ENCODE peak calls at places on chromosomes 11 and 22, in four cellular contexts. One of them, this sample, is unnamed.

GRCh38 chr11:121291896-121292502 is 572 bp upstream of the SC5D start:
- DNase-seq in cardiac muscle cell: peak
- DNase-seq in adrenal gland: peak
- DNase-seq in left ventricle myocardium inferior: no peak
- DNase-seq in this sample: no peak

GRCh38 chr22:35567214-35567792 is 26.7 kb downstream of the RASD2 start:
- DNase-seq in left ventricle myocardium inferior: no peak
- DNase-seq in adrenal gland: no peak
- DNase-seq in cardiac muscle cell: no peak
- DNase-seq in this sample: no peak

GRCh38 chr22:48952256-48953102 is 875.2 kb downstream of the BRD1 start:
- DNase-seq in left ventricle myocardium inferior: no peak
- DNase-seq in adrenal gland: no peak
- DNase-seq in cardiac muscle cell: no peak
- DNase-seq in this sample: no peak

GRCh38 chr11:43944761-43945311 is 2.4 kb downstream of the C11orf96 start:
- DNase-seq in left ventricle myocardium inferior: peak
- DNase-seq in adrenal gland: peak
- DNase-seq in cardiac muscle cell: peak
- DNase-seq in this sample: peak

GRCh38 chr22:32281092-32281491 is 25.9 kb upstream of the SLC5A4 start:
- DNase-seq in adrenal gland: no peak
- DNase-seq in left ventricle myocardium inferior: no peak
- DNase-seq in cardiac muscle cell: no peak
- DNase-seq in this sample: no peak

GRCh38 chr22:38968801-38969200 is 11.4 kb downstream of the APOBEC3A start:
- DNase-seq in adrenal gland: no peak
- DNase-seq in left ventricle myocardium inferior: no peak
- DNase-seq in cardiac muscle cell: no peak
- DNase-seq in this sample: no peak

GRCh38 chr11:44213148-44213547 is 96.8 kb downstream of the ALX4 start:
- DNase-seq in adrenal gland: no peak
- DNase-seq in cardiac muscle cell: no peak
- DNase-seq in left ventricle myocardium inferior: no peak
- DNase-seq in this sample: no peak

GRCh38 chr22:37502342-37503182 is 16.4 kb upstream of the MFNG start:
- DNase-seq in cardiac muscle cell: peak
- DNase-seq in left ventricle myocardium inferior: no peak
- DNase-seq in adrenal gland: peak
- DNase-seq in this sample: no peak

GRCh38 chr22:30856699-30857098 is 111.9 kb downstream of the MORC2 start:
- DNase-seq in cardiac muscle cell: no peak
- DNase-seq in left ventricle myocardium inferior: no peak
- DNase-seq in adrenal gland: no peak
- DNase-seq in this sample: no peak

GRCh38 chr22:50678651-50679521 is 6.3 kb downstream of the SHANK3 start:
- DNase-seq in adrenal gland: no peak
- DNase-seq in cardiac muscle cell: no peak
- DNase-seq in left ventricle myocardium inferior: no peak
- DNase-seq in this sample: no peak

GRCh38 chr11:50188040-50188439 is 155.4 kb downstream of the OR4C45 start:
- DNase-seq in cardiac muscle cell: no peak
- DNase-seq in left ventricle myocardium inferior: no peak
- DNase-seq in adrenal gland: no peak
- DNase-seq in this sample: no peak

GRCh38 chr22:26800858-26801257 is 143.5 kb downstream of the MIAT start:
- DNase-seq in left ventricle myocardium inferior: no peak
- DNase-seq in cardiac muscle cell: peak
- DNase-seq in adrenal gland: no peak
- DNase-seq in this sample: peak

GRCh38 chr22:26314656-26315055 is 114.4 kb upstream of the ASPHD2 start:
- DNase-seq in cardiac muscle cell: no peak
- DNase-seq in left ventricle myocardium inferior: no peak
- DNase-seq in adrenal gland: no peak
- DNase-seq in this sample: no peak

GRCh38 chr11:123407996-123408597 is 22.0 kb upstream of the GRAMD1B start:
- DNase-seq in cardiac muscle cell: no peak
- DNase-seq in adrenal gland: no peak
- DNase-seq in left ventricle myocardium inferior: no peak
- DNase-seq in this sample: no peak

GRCh38 chr11:130314184-130314748 is 451 bp downstream of the ZBTB44 start:
- DNase-seq in left ventricle myocardium inferior: peak
- DNase-seq in cardiac muscle cell: peak
- DNase-seq in adrenal gland: peak
- DNase-seq in this sample: peak

GRCh38 chr11:12725047-12725862 is 51.0 kb downstream of the TEAD1 start:
- DNase-seq in adrenal gland: no peak
- DNase-seq in cardiac muscle cell: no peak
- DNase-seq in left ventricle myocardium inferior: no peak
- DNase-seq in this sample: no peak

GRCh38 chr11:35347921-35348331 is 71.4 kb downstream of the SLC1A2 start:
- DNase-seq in adrenal gland: no peak
- DNase-seq in cardiac muscle cell: no peak
- DNase-seq in left ventricle myocardium inferior: no peak
- DNase-seq in this sample: no peak

GRCh38 chr11:88193278-88193677 is 18.0 kb upstream of the RAB38 start:
- DNase-seq in left ventricle myocardium inferior: no peak
- DNase-seq in adrenal gland: no peak
- DNase-seq in cardiac muscle cell: no peak
- DNase-seq in this sample: no peak
- TF ChIP-seq CTCF in left ventricle myocardium inferior: no peak
- TF ChIP-seq CTCF in adrenal gland: no peak
- TF ChIP-seq CTCF in cardiac muscle cell: no peak
- TF ChIP-seq CTCF in this sample: no peak

DNA sequence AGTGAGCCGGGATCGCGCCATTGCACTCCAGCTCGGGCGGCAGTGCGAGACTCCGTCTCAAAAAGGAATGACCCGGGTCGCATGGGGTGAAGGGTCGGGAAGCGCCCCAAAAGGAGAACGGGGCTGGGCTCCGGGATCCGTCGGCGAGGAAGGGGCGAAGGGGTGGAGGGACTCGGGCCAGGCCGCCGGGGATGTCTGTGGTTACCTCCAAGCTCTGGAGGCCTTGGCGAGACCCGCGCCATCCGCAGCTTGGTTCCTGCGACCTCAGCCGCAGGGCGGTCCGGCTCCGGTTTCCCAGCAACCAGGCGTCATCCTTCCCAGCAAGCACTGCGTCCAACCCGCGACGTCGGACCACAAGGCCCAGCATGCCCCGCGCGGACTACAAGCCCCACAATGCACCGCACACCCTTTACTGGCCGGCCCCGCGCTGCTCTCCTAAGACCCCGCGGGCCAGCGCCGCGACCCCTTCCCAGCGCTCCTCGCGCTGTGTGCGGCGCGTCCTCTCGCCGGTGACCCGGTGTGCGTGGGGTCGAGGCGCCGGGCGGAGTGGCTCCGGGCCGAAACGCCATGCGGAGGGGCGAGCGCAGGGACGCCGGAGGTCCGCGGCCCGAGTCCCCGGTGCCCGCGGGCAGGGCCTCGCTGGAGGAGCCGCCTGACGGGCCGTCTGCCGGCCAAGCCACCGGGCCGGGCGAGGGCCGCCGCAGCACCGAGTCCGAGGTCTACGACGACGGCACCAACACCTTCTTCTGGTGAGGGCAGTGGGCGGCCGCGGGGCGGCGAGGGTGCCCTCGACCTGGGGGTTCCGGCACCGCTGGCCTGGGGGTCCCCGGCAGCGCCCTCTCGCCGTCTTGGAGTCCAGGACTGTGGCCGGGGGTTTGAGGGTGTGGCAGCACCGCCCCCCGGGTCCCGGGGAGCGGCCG is at the start of gene PTDSS2:
- DNase-seq in cardiac muscle cell: peak
- DNase-seq in adrenal gland: peak
- DNase-seq in left ventricle myocardium inferior: peak
- DNase-seq in this sample: peak
- TF ChIP-seq CTCF in cardiac muscle cell: no peak
- TF ChIP-seq CTCF in adrenal gland: peak
- TF ChIP-seq CTCF in left ventricle myocardium inferior: no peak
- TF ChIP-seq CTCF in this sample: no peak

GRCh38 chr22:29837780-29838598 is at the start of gene ASCC2:
- DNase-seq in left ventricle myocardium inferior: peak
- DNase-seq in adrenal gland: peak
- DNase-seq in cardiac muscle cell: peak
- DNase-seq in this sample: peak
- TF ChIP-seq CTCF in left ventricle myocardium inferior: peak
- TF ChIP-seq CTCF in adrenal gland: peak
- TF ChIP-seq CTCF in cardiac muscle cell: no peak
- TF ChIP-seq CTCF in this sample: no peak

DNA sequence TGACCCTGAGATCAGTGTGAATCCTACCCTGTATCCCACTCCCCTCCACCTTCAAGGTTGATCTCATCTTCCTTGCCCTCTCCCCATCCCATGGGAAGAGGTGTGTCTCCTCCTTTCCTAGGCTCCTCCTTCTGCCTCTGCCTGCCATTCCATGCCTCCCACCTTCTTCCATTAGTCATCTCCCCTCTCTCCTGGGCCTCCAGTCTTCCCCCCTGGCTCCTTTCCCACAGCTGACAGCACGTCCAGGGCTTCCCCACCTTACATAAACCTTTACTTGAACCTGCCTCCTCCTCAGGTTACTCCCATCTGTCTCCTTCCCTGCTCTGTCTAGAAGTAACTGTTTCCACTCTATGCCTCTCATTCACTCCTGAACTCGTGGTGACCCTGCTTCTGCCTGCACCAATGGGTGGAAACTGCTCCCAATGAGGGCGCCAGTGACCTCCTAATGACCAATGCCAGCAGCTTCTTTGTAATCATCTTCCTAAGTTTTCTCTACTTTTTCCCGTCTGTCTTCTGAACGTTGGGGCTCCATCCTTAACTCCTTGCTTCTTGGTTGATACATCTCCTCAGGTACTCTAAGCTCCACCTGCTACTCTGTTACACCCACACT is 266.9 kb upstream of the NARS2 start:
- DNase-seq in left ventricle myocardium inferior: no peak
- DNase-seq in adrenal gland: no peak
- DNase-seq in cardiac muscle cell: no peak
- DNase-seq in this sample: no peak
- TF ChIP-seq CTCF in left ventricle myocardium inferior: no peak
- TF ChIP-seq CTCF in adrenal gland: no peak
- TF ChIP-seq CTCF in cardiac muscle cell: no peak
- TF ChIP-seq CTCF in this sample: no peak

GRCh38 chr11:30333405-30333804 is 10.5 kb downstream of the ARL14EP start:
- DNase-seq in left ventricle myocardium inferior: no peak
- DNase-seq in adrenal gland: no peak
- DNase-seq in cardiac muscle cell: peak
- DNase-seq in this sample: no peak
- TF ChIP-seq CTCF in left ventricle myocardium inferior: peak
- TF ChIP-seq CTCF in adrenal gland: peak
- TF ChIP-seq CTCF in cardiac muscle cell: peak
- TF ChIP-seq CTCF in this sample: peak

DNA sequence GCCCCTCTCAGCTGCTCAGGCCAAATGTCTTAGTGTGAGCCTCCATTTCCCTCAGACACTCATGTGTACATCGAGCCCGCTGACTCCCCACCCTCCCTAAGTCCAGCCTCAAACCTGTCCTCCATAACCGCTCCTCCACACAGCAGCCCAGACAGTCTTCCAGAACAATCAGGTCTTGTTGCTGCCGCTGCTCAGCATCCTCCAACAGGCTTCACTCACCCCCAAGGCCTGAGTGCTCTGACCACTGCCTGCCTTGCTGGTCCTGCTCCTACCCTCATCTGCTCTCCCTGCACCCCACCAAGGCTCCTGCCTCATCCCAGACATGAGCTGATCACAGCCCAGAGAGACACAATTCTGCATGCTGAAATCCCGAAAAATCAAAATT is 17.1 kb downstream of the PSMD13 start:
- DNase-seq in left ventricle myocardium inferior: no peak
- DNase-seq in adrenal gland: no peak
- DNase-seq in cardiac muscle cell: no peak
- DNase-seq in this sample: no peak
- TF ChIP-seq CTCF in left ventricle myocardium inferior: no peak
- TF ChIP-seq CTCF in adrenal gland: no peak
- TF ChIP-seq CTCF in cardiac muscle cell: no peak
- TF ChIP-seq CTCF in this sample: no peak

GRCh38 chr11:118522571-118523072 is 4.7 kb upstream of the TTC36 start:
- DNase-seq in left ventricle myocardium inferior: no peak
- DNase-seq in cardiac muscle cell: peak
- DNase-seq in adrenal gland: peak
- DNase-seq in this sample: no peak
- TF ChIP-seq CTCF in left ventricle myocardium inferior: peak
- TF ChIP-seq CTCF in cardiac muscle cell: peak
- TF ChIP-seq CTCF in adrenal gland: peak
- TF ChIP-seq CTCF in this sample: peak

GRCh38 chr22:43636086-43636485 is 176.0 kb downstream of the EFCAB6 start:
- DNase-seq in adrenal gland: no peak
- DNase-seq in left ventricle myocardium inferior: no peak
- DNase-seq in cardiac muscle cell: no peak
- DNase-seq in this sample: no peak
- TF ChIP-seq CTCF in adrenal gland: no peak
- TF ChIP-seq CTCF in left ventricle myocardium inferior: no peak
- TF ChIP-seq CTCF in cardiac muscle cell: no peak
- TF ChIP-seq CTCF in this sample: no peak

GRCh38 chr11:74687237-74688005 is 43.8 kb downstream of the CHRDL2 start:
- DNase-seq in left ventricle myocardium inferior: no peak
- DNase-seq in adrenal gland: no peak
- DNase-seq in cardiac muscle cell: no peak
- DNase-seq in this sample: no peak

GRCh38 chr11:74685905-74686304 is 45.3 kb downstream of the CHRDL2 start:
- DNase-seq in adrenal gland: peak
- DNase-seq in left ventricle myocardium inferior: no peak
- DNase-seq in cardiac muscle cell: no peak
- DNase-seq in this sample: no peak

GRCh38 chr11:74685338-74685737 is 45.9 kb downstream of the CHRDL2 start:
- DNase-seq in adrenal gland: no peak
- DNase-seq in cardiac muscle cell: no peak
- DNase-seq in left ventricle myocardium inferior: no peak
- DNase-seq in this sample: no peak

GRCh38 chr11:74684661-74685060 is 46.6 kb downstream of the CHRDL2 start:
- DNase-seq in left ventricle myocardium inferior: no peak
- DNase-seq in cardiac muscle cell: no peak
- DNase-seq in adrenal gland: no peak
- DNase-seq in this sample: no peak

DNA sequence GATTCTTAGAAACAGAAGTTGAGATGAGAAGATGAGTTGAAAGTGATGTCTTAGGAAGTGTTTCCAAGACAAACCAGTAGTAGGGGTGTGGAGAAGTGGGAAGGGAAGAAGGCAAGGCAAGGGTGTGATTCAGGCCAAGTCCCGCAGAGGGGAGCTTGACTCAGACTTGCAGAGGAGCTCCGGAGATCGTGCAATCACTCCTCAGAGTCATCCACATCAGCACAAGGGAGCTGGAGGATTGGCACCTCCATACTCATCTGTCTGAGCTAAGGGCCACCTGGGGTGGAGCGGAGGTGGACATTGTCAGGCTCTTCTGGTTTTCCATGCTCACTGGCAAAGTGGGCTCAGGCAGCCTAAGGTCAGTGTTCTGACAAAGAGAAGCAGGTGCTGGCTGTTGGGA is 44.4 kb downstream of the CHRDL2 start:
- DNase-seq in adrenal gland: no peak
- DNase-seq in cardiac muscle cell: no peak
- DNase-seq in left ventricle myocardium inferior: no peak
- DNase-seq in this sample: no peak
- TF ChIP-seq CTCF in adrenal gland: no peak
- TF ChIP-seq CTCF in cardiac muscle cell: peak
- TF ChIP-seq CTCF in left ventricle myocardium inferior: no peak
- TF ChIP-seq CTCF in this sample: no peak